ENCODE peak calls at places on chromosomes 13 and 19, in five cellular contexts. Y, D, L, R and H are unnamed samples.

GRCh38 chr13:35474551-35474950 is 1.9 kb downstream of the MAB21L1 start:
- DNase-seq in D (no peak), L (no peak), R (peak), Y (no peak), H (no peak)

GRCh38 chr13:99982021-99982740 is 597 bp downstream of the ZIC2 start:
- DNase-seq in D (no peak), L (peak), R (peak), Y (no peak), H (no peak)

GRCh38 chr13:78497702-78498319 is 105.5 kb downstream of the POU4F1 start:
- DNase-seq in L (no peak), D (no peak), Y (no peak), R (no peak), H (no peak)

GRCh38 chr13:101695870-101696516 is 243.5 kb downstream of the ITGBL1 start:
- DNase-seq in Y (peak), D (no peak), R (no peak), L (no peak), H (no peak)

GRCh38 chr13:59514316-59514715 is 649.4 kb downstream of the DIAPH3 start:
- DNase-seq in L (no peak), D (no peak), R (no peak), Y (no peak), H (no peak)

GRCh38 chr19:4678881-4679379 is 8.8 kb upstream of the MYDGF start:
- DNase-seq in Y (no peak), D (peak), L (no peak), R (peak), H (no peak)

GRCh38 chr13:19766637-19767036 is 16.1 kb downstream of the PSPC1 start:
- DNase-seq in D (no peak), R (no peak), Y (no peak), L (no peak), H (no peak)

GRCh38 chr19:51368366-51369282 is at the start of gene CLDND2:
- DNase-seq in L (no peak), D (peak), Y (no peak), R (no peak), H (no peak)

GRCh38 chr13:27339299-27339698 is 68.7 kb downstream of the RASL11A start:
- DNase-seq in Y (peak), D (peak), R (peak), L (no peak), H (peak)

GRCh38 chr13:25933520-25933919 is 118.3 kb downstream of the SHISA2 start:
- DNase-seq in Y (no peak), D (no peak), L (no peak), R (no peak), H (no peak)

GRCh38 chr13:30780338-30780981 is 45.1 kb downstream of the ALOX5AP start:
- DNase-seq in D (no peak), L (no peak), R (no peak), Y (no peak), H (no peak)

GRCh38 chr13:74409551-74409950 is 275.3 kb upstream of the KLF12 start:
- DNase-seq in L (no peak), D (no peak), Y (peak), R (no peak), H (no peak)

GRCh38 chr13:74135306-74136088 is 1.3 kb upstream of the KLF12 start:
- DNase-seq in D (peak), Y (peak), L (peak), R (peak), H (peak)

GRCh38 chr19:11982526-11982925 is 17.7 kb downstream of the ZNF763 start:
- DNase-seq in L (no peak), D (no peak), R (no peak), Y (peak), H (no peak)

GRCh38 chr13:24511019-24511823 is 1.4 kb downstream of the PARP4 start:
- DNase-seq in R (no peak), L (no peak), D (no peak), Y (peak), H (no peak)

GRCh38 chr19:46903458-46903857 is 42.7 kb downstream of the ARHGAP35 start:
- DNase-seq in R (no peak), D (no peak), Y (no peak), L (no peak), H (no peak)

GRCh38 chr19:10655457-10656312 is 1.5 kb downstream of the ILF3 start:
- DNase-seq in R (peak), L (no peak), Y (no peak), D (peak), H (no peak)

GRCh38 chr19:37905936-37906867 is at the start of gene WDR87:
- DNase-seq in Y (peak), D (no peak), L (no peak), R (no peak), H (peak)

GRCh38 chr13:19888799-19889198 is 25.4 kb upstream of the ZMYM5 start:
- DNase-seq in R (no peak), Y (no peak), D (no peak), L (no peak), H (no peak)

GRCh38 chr13:110396913-110397379 is 89.9 kb downstream of the COL4A2 start:
- DNase-seq in Y (peak), L (peak), R (no peak), D (no peak), H (no peak)

GRCh38 chr19:3098515-3099346 is 4.6 kb downstream of the GNA11 start:
- DNase-seq in D (no peak), L (peak), R (no peak), Y (peak), H (no peak)

GRCh38 chr19:41407271-41407670 is 9.7 kb downstream of the BCKDHA start:
- DNase-seq in Y (no peak), D (no peak), R (no peak), L (no peak), H (no peak)

GRCh38 chr13:30038884-30039283 is 188.5 kb upstream of the UBL3 start:
- DNase-seq in Y (no peak), D (no peak), R (no peak), L (no peak), H (no peak)

GRCh38 chr19:3358919-3359849 is 7.2 kb upstream of the NFIC start:
- DNase-seq in D (peak), R (peak), L (no peak), Y (no peak), H (no peak)

GRCh38 chr13:46751811-46752635 is 44.9 kb downstream of the ESD start:
- DNase-seq in L (no peak), D (no peak), Y (no peak), R (no peak), H (no peak)

GRCh38 chr13:33785384-33785783 is 32.6 kb upstream of the RFC3 start:
- DNase-seq in D (no peak), R (no peak), Y (no peak), L (no peak), H (no peak)

GRCh38 chr13:47019977-47020376 is 123.1 kb upstream of the HTR2A start:
- DNase-seq in D (no peak), Y (no peak), R (no peak), L (no peak), H (no peak)

GRCh38 chr19:46495789-46496099 is at the start of gene PNMA8B:
- DNase-seq in D (peak), Y (peak), L (no peak), R (peak), H (peak)

GRCh38 chr13:89900104-89900760 is 1447.3 kb upstream of the MIR17HG start:
- DNase-seq in R (no peak), D (no peak), Y (no peak), L (no peak), H (no peak)

GRCh38 chr19:5261151-5261890 is 79.3 kb downstream of the PTPRS start:
- DNase-seq in D (no peak), L (no peak), R (no peak), Y (no peak), H (no peak)

GRCh38 chr13:97125051-97125809 is 96.9 kb upstream of the MBNL2 start:
- DNase-seq in R (peak), D (peak), L (no peak), Y (peak), H (no peak)
- TF ChIP-seq CTCF in R (peak), D (peak), L (peak), Y (no peak), H (no peak)

GRCh38 chr19:19530423-19530804 is 1.7 kb downstream of the YJEFN3 start:
- DNase-seq in L (no peak), R (no peak), Y (no peak), D (no peak), H (no peak)
- TF ChIP-seq CTCF in L (no peak), R (no peak), Y (no peak), D (no peak), H (no peak)

DNA sequence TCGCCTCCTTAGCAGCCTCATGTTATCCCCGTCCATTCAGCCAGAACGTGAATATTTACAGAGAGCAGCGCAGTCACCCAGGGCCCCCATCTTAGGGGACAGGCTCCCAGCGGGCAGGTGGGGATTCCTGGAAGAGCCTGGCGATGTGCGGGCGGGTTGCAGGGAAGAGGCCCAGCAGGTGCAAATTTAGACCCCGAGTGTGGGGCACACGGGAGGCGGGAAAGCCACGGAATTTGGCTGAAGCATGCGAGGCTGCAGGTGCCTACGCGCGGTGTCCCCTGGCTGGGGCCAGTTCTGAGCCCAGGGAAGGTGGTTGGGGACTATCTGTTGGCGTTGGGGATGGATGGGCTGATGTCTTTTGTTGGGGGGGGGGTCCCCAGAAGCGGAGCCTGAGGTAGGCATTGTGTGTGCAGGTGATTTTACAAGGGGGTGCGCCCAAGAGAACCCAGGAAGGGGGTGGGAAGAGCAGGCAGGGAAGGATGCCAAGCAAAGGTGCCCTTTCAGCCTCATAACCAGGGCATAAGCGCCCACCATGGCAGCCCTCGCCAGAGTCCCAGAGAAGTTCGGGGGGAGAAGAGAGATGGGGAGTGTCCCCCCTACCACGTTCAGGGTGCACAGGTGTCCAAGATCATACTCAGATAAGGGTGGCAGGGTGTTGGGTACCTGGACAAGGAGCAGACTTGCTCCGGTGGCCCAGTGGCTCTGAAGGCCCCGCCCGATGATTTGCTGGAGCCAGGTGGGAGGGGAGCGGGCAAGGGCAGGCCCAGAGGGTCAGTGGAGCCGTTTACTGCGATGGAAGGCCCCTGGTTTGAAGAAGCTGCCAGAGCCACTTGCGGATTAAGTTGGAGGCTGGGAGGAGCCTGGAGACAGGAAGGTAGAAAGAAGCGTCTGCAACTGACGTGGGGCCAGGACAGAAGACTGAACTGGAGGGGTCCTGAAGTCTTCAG is 1.2 kb downstream of the TPGS1 start:
- DNase-seq in Y (no peak), D (no peak), L (no peak), R (no peak), H (no peak)
- TF ChIP-seq CTCF in Y (no peak), D (no peak), L (no peak), R (no peak), H (no peak)

DNA sequence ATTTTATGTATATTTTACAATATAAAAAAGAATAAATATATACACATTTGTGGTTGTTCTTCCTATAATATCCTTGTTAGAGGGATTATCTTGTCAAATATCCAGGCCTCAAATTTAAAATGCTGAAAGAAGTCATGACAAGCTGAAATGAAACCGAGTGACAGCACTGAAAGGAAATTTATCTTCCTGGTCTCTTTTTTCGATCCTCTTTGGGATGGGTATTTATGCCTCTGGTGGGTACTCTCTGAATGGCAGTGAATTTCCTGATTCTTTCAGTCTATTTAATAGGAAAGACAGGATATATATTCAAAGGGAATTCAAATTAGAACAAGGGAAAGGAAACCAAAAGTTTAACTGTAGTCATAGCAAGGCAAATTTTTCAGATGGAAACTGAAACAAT is 98.0 kb downstream of the DLEU7 start:
- DNase-seq in L (no peak), Y (no peak), D (no peak), R (no peak), H (no peak)
- TF ChIP-seq CTCF in L (no peak), Y (no peak), D (peak), R (no peak), H (peak)

DNA sequence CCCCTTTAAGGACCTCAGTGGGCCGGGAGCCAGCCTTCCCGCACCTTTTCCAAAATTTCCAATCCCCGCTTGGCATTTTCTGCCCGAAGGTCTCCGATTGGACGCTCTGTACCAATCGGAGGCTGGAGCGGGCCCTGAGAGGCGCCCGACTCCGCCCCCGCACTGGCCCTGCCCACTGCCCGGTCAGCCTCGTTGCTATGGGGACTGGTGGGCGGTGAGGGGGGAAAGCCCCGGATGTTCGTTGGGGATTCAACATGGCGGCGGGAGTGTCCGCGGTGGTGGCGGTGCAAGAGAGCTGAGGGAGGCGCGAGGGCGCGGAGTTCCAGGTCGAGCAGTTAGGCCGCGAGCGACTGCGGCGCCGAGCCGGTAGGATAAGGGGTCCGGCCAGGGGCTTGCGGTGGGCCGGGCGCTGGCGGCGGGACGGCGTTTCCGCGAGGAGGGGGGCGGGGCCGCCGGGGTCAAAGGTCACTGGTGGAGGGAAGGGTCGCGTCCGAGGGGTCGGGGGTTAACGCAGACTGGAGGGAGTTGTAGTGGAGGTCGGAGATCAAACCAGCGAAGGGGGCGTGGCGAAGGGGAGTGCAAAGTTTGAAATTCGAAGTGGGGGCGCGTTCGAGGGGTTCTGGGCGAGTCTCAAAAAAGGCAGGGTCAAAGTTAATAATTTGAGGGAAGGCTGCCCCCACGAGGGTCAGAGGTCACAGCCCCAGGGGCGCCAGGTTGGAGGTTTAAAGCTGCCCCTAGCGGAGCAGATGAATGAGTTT is at the start of gene PAK4:
- DNase-seq in L (peak), R (peak), Y (peak), D (peak), H (peak)
- TF ChIP-seq CTCF in L (no peak), R (no peak), Y (no peak), D (no peak), H (no peak)

GRCh38 chr19:35977446-35978222 is 17.4 kb upstream of the SDHAF1 start:
- DNase-seq in D (peak), R (no peak), L (no peak), Y (no peak), H (no peak)
- TF ChIP-seq CTCF in D (peak), R (peak), L (no peak), Y (no peak), H (peak)

DNA sequence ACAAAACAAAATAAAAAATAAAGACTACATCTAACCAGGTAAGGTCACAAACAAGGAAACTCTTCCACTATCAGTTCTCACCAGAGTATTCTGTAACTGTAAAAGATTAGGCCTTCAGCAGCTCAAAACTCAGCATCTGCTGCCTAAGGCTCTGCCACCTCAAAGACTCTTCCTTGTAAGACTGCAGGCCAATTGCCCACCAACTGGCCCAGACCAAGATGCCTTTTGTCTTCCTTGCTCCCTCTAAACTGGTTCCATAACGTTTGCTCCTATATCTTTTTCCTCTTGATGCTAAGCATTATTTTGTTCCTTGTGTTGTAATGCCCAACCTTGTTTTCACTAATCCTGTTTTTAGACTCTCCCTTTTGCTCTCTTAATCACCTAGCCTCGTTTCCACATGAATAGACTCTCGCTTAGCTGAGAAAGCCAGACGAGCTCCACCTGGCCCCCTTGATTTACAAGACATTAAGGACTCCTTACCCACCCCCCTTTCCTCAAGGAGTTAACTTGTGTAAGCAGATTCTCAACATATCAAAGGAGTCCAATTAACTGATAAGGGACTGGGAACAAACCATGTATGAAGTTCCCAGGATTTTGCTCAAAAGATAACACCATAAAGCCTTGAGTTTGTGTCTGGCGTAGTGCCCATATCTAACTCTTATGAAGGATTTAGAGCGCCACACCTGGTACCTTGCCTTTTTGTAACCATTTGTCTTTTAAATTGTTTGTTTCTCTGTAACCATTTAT is 1.5 kb downstream of the ZNF814 start:
- DNase-seq in R (peak), Y (no peak), L (no peak), D (no peak), H (no peak)
- TF ChIP-seq CTCF in R (no peak), Y (no peak), L (no peak), D (no peak), H (no peak)

GRCh38 chr19:15418588-15419412 is at the start of gene AKAP8L:
- DNase-seq in Y (peak), D (peak), R (peak), L (peak), H (peak)
- TF ChIP-seq CTCF in Y (peak), D (peak), R (peak), L (peak), H (peak)

GRCh38 chr19:14505488-14506239 is 9.7 kb upstream of the GIPC1 start:
- DNase-seq in D (peak), Y (peak), R (peak), L (no peak), H (peak)
- TF ChIP-seq CTCF in D (peak), Y (peak), R (peak), L (peak), H (peak)